ENCODE peak calls at places on chromosome 12, in five cellular contexts. Q, U, A, Z and C are unnamed samples.
A peak's percentile ranks its signal among the peaks of the same experiment; 100 is the strongest.

GRCh38 chr12:25972783-25973182 is 14.3 kb downstream of the RASSF8 start:
- DNase-seq in Z (no peak), U (no peak), A (peak; percentile 90), Q (no peak), C (peak; percentile 65)

GRCh38 chr12:104285740-104286537 is 17.6 kb upstream of the EID3 start:
- DNase-seq in Z (no peak), U (no peak), A (no peak), Q (no peak), C (no peak)

GRCh38 chr12:112977641-112978040 is 678 bp upstream of the OAS2 start:
- DNase-seq in U (no peak), Q (no peak), Z (no peak), A (peak; percentile 9), C (no peak)

GRCh38 chr12:67512061-67512460 is 136.5 kb upstream of the DYRK2 start:
- DNase-seq in U (no peak), Z (no peak), Q (no peak), A (peak; percentile 39), C (no peak)

GRCh38 chr12:63792333-63792732 is 12.6 kb downstream of the RXYLT1 start:
- DNase-seq in A (no peak), Q (no peak), Z (no peak), U (no peak), C (no peak)

GRCh38 chr12:39682689-39683477 is 63.3 kb upstream of the ABCD2 start:
- DNase-seq in Q (no peak), A (no peak), U (no peak), Z (no peak), C (no peak)

GRCh38 chr12:77407951-77408350 is 342.6 kb upstream of the E2F7 start:
- DNase-seq in Q (no peak), A (no peak), Z (no peak), U (no peak), C (no peak)

GRCh38 chr12:32589165-32589891 is 89.8 kb upstream of the DNM1L start:
- DNase-seq in Q (no peak), Z (no peak), A (no peak), U (no peak), C (no peak)

GRCh38 chr12:112125250-112125999 is at the start of gene TRAFD1:
- DNase-seq in U (peak; percentile 98), Z (peak; percentile 98), Q (peak; percentile 98), A (peak; percentile 97), C (peak; percentile 97)